ENCODE peak calls at places on chromosomes 13 and 19, in four cellular contexts. One of them, this sample, is unnamed.

GRCh38 chr13:19586904-19587634 is 25.7 kb upstream of the TPTE2 start:
- DNase-seq in OCI-LY7: peak; percentile 79
- DNase-seq in PC-3: peak; percentile 87
- DNase-seq in HCT116: no peak
- DNase-seq in this sample: no peak

GRCh38 chr19:38831142-38831605 is 420 bp downstream of the ECH1 start:
- DNase-seq in OCI-LY7: peak; percentile 62
- DNase-seq in PC-3: peak; percentile 91
- DNase-seq in HCT116: no peak
- DNase-seq in this sample: peak; percentile 56

GRCh38 chr13:53301449-53301848 is 272.8 kb downstream of the OLFM4 start:
- DNase-seq in OCI-LY7: no peak
- DNase-seq in PC-3: no peak
- DNase-seq in HCT116: no peak
- DNase-seq in this sample: no peak

GRCh38 chr13:48038763-48039162 is 1.2 kb downstream of the NUDT15 start:
- DNase-seq in OCI-LY7: peak; percentile 37
- DNase-seq in PC-3: peak; percentile 3
- DNase-seq in HCT116: no peak
- DNase-seq in this sample: peak; percentile 5

GRCh38 chr19:50198431-50199253 is 4.8 kb upstream of the MYH14 start:
- DNase-seq in OCI-LY7: no peak
- DNase-seq in PC-3: no peak
- DNase-seq in HCT116: no peak
- DNase-seq in this sample: no peak

GRCh38 chr13:109396266-109396665 is 390.1 kb downstream of the IRS2 start:
- DNase-seq in OCI-LY7: no peak
- DNase-seq in PC-3: no peak
- DNase-seq in HCT116: no peak
- DNase-seq in this sample: no peak

GRCh38 chr19:27746691-27747380 is 1466.1 kb downstream of the UQCRFS1 start:
- DNase-seq in OCI-LY7: no peak
- DNase-seq in PC-3: peak; percentile 12
- DNase-seq in HCT116: no peak
- DNase-seq in this sample: peak; percentile 66

GRCh38 chr13:111401755-111402154 is 81.3 kb downstream of the TEX29 start:
- DNase-seq in OCI-LY7: no peak
- DNase-seq in PC-3: no peak
- DNase-seq in HCT116: no peak
- DNase-seq in this sample: no peak

GRCh38 chr13:54965881-54966280 is 1937.3 kb downstream of the OLFM4 start:
- DNase-seq in OCI-LY7: no peak
- DNase-seq in PC-3: no peak
- DNase-seq in HCT116: no peak
- DNase-seq in this sample: no peak

GRCh38 chr19:7506385-7507328 is 9.2 kb upstream of the ZNF358 start:
- DNase-seq in OCI-LY7: peak; percentile 81
- DNase-seq in PC-3: peak; percentile 99
- DNase-seq in HCT116: peak; percentile 99
- DNase-seq in this sample: peak; percentile 91

GRCh38 chr19:3790941-3791340 is 4.8 kb upstream of the MATK start:
- DNase-seq in OCI-LY7: no peak
- DNase-seq in PC-3: no peak
- DNase-seq in HCT116: no peak
- DNase-seq in this sample: no peak
- TF ChIP-seq EZH2phosphoT487 in OCI-LY7: no peak
- TF ChIP-seq EZH2phosphoT487 in PC-3: no peak
- TF ChIP-seq EZH2phosphoT487 in HCT116: no peak
- TF ChIP-seq EZH2phosphoT487 in this sample: no peak

GRCh38 chr13:76019421-76020044 is 383.4 kb downstream of the LMO7 start:
- DNase-seq in OCI-LY7: peak; percentile 4
- DNase-seq in PC-3: peak; percentile 88
- DNase-seq in HCT116: peak; percentile 28
- DNase-seq in this sample: peak; percentile 79

GRCh38 chr13:76016799-76017198 is 380.7 kb downstream of the LMO7 start:
- DNase-seq in OCI-LY7: peak; percentile 11
- DNase-seq in PC-3: peak; percentile 67
- DNase-seq in HCT116: peak; percentile 35
- DNase-seq in this sample: peak; percentile 30

GRCh38 chr13:76017861-76018556 is 381.9 kb downstream of the LMO7 start:
- DNase-seq in OCI-LY7: no peak
- DNase-seq in PC-3: no peak
- DNase-seq in HCT116: no peak
- DNase-seq in this sample: no peak

GRCh38 chr13:76012091-76012721 is 376.1 kb downstream of the LMO7 start:
- DNase-seq in OCI-LY7: no peak
- DNase-seq in PC-3: peak; percentile 71
- DNase-seq in HCT116: no peak
- DNase-seq in this sample: no peak

GRCh38 chr13:76014618-76015315 is 378.6 kb downstream of the LMO7 start:
- DNase-seq in OCI-LY7: no peak
- DNase-seq in PC-3: peak; percentile 30
- DNase-seq in HCT116: no peak
- DNase-seq in this sample: no peak
- TF ChIP-seq EZH2phosphoT487 in OCI-LY7: no peak
- TF ChIP-seq EZH2phosphoT487 in PC-3: no peak
- TF ChIP-seq EZH2phosphoT487 in HCT116: no peak
- TF ChIP-seq EZH2phosphoT487 in this sample: no peak

GRCh38 chr13:114124921-114125320 is 7.5 kb downstream of the RASA3 start:
- DNase-seq in OCI-LY7: no peak
- DNase-seq in PC-3: peak; percentile 55
- DNase-seq in HCT116: no peak
- DNase-seq in this sample: no peak
- TF ChIP-seq EZH2phosphoT487 in OCI-LY7: no peak
- TF ChIP-seq EZH2phosphoT487 in PC-3: no peak
- TF ChIP-seq EZH2phosphoT487 in HCT116: no peak
- TF ChIP-seq EZH2phosphoT487 in this sample: no peak

GRCh38 chr19:45769821-45770191 is 754 bp upstream of the SIX5 start:
- DNase-seq in OCI-LY7: peak; percentile 70
- DNase-seq in PC-3: no peak
- DNase-seq in HCT116: no peak
- DNase-seq in this sample: peak; percentile 73
- TF ChIP-seq EZH2phosphoT487 in OCI-LY7: no peak
- TF ChIP-seq EZH2phosphoT487 in PC-3: no peak
- TF ChIP-seq EZH2phosphoT487 in HCT116: no peak
- TF ChIP-seq EZH2phosphoT487 in this sample: no peak

GRCh38 chr19:35168261-35168660 is 13.7 kb downstream of the FXYD5 start:
- DNase-seq in OCI-LY7: no peak
- DNase-seq in PC-3: peak; percentile 90
- DNase-seq in HCT116: no peak
- DNase-seq in this sample: no peak
- TF ChIP-seq EZH2phosphoT487 in OCI-LY7: no peak
- TF ChIP-seq EZH2phosphoT487 in PC-3: no peak
- TF ChIP-seq EZH2phosphoT487 in HCT116: no peak
- TF ChIP-seq EZH2phosphoT487 in this sample: no peak

GRCh38 chr19:15299568-15300409 is 32.5 kb downstream of the BRD4 start:
- DNase-seq in OCI-LY7: no peak
- DNase-seq in PC-3: no peak
- DNase-seq in HCT116: no peak
- DNase-seq in this sample: no peak
- TF ChIP-seq EZH2phosphoT487 in OCI-LY7: no peak
- TF ChIP-seq EZH2phosphoT487 in PC-3: no peak
- TF ChIP-seq EZH2phosphoT487 in HCT116: no peak
- TF ChIP-seq EZH2phosphoT487 in this sample: no peak

DNA sequence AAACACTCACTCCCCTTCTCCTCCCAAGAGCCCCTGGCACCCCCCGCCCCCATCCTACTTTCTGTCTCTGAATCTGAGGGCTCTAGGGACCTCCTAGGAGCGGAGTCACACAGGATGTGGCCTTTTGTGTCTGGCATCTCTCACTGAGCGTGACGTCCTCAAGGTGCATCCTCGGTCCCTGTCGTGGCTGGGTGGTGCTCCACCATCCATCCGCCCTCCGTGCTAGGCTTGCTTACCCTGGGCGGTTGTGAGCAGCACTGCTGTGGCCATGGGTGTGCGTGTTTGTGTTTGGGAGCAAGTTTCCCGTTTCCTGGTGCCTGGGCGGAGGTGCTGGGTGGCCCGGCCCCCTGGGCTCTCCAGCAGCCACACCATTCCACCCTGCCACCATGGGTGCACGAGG is 12.2 kb downstream of the PLEKHJ1 start:
- DNase-seq in OCI-LY7: peak; percentile 91
- DNase-seq in PC-3: no peak
- DNase-seq in HCT116: no peak
- DNase-seq in this sample: no peak
- TF ChIP-seq EZH2phosphoT487 in OCI-LY7: no peak
- TF ChIP-seq EZH2phosphoT487 in PC-3: no peak
- TF ChIP-seq EZH2phosphoT487 in HCT116: no peak
- TF ChIP-seq EZH2phosphoT487 in this sample: no peak

GRCh38 chr19:46616631-46617322 is 8.1 kb downstream of the PTGIR start:
- DNase-seq in OCI-LY7: peak; percentile 65
- DNase-seq in PC-3: peak; percentile 65
- DNase-seq in HCT116: peak; percentile 49
- DNase-seq in this sample: peak; percentile 83

GRCh38 chr19:46620267-46620666 is 4.6 kb downstream of the PTGIR start:
- DNase-seq in OCI-LY7: no peak
- DNase-seq in PC-3: no peak
- DNase-seq in HCT116: no peak
- DNase-seq in this sample: no peak

GRCh38 chr19:46615966-46616365 is 8.9 kb downstream of the PTGIR start:
- DNase-seq in OCI-LY7: no peak
- DNase-seq in PC-3: no peak
- DNase-seq in HCT116: no peak
- DNase-seq in this sample: no peak

GRCh38 chr19:46618670-46619231 is 6.1 kb downstream of the PTGIR start:
- DNase-seq in OCI-LY7: peak; percentile 34
- DNase-seq in PC-3: no peak
- DNase-seq in HCT116: no peak
- DNase-seq in this sample: no peak

DNA sequence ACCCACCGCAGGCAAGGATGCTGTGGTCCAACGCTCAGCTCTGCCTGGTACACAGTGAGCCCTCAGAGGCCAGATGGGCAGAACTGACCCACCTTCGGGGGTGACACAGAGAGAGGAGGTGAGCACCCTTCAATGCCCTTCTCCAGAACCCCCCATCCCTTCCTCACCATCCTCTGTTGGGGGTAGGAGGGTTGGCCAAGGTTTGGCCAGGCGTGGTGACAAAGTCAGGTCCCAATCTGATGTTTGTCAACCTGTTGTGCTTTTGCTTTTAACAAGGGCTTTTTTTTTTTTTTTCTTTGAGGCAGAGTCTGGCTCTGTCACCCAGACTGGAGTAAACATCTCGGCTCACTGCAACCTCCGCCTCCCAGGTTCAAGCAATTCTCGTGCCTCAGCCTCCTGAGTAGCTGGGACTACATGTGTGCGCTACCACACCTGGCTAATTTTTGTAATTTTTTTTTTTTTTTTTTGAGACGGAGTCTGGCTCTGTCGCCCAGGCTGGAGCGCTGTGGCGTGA is 7.3 kb downstream of the PTGIR start:
- DNase-seq in OCI-LY7: no peak
- DNase-seq in PC-3: no peak
- DNase-seq in HCT116: no peak
- DNase-seq in this sample: no peak
- TF ChIP-seq EZH2phosphoT487 in OCI-LY7: no peak
- TF ChIP-seq EZH2phosphoT487 in PC-3: no peak
- TF ChIP-seq EZH2phosphoT487 in HCT116: no peak
- TF ChIP-seq EZH2phosphoT487 in this sample: no peak

GRCh38 chr13:93298741-93299140 is 72.1 kb downstream of the GPC6 start:
- DNase-seq in OCI-LY7: no peak
- DNase-seq in PC-3: no peak
- DNase-seq in HCT116: no peak
- DNase-seq in this sample: no peak
- TF ChIP-seq EZH2phosphoT487 in OCI-LY7: no peak
- TF ChIP-seq EZH2phosphoT487 in PC-3: no peak
- TF ChIP-seq EZH2phosphoT487 in HCT116: no peak
- TF ChIP-seq EZH2phosphoT487 in this sample: no peak

GRCh38 chr19:33094504-33095067 is 13.6 kb downstream of the GPATCH1 start:
- DNase-seq in OCI-LY7: no peak
- DNase-seq in PC-3: peak; percentile 3
- DNase-seq in HCT116: no peak
- DNase-seq in this sample: no peak

GRCh38 chr19:33096005-33096404 is 15.0 kb downstream of the GPATCH1 start:
- DNase-seq in OCI-LY7: no peak
- DNase-seq in PC-3: no peak
- DNase-seq in HCT116: no peak
- DNase-seq in this sample: no peak

GRCh38 chr19:33093420-33094210 is 12.6 kb downstream of the GPATCH1 start:
- DNase-seq in OCI-LY7: no peak
- DNase-seq in PC-3: no peak
- DNase-seq in HCT116: no peak
- DNase-seq in this sample: no peak

GRCh38 chr19:33100894-33101644 is 20.1 kb downstream of the GPATCH1 start:
- DNase-seq in OCI-LY7: no peak
- DNase-seq in PC-3: peak; percentile 70
- DNase-seq in HCT116: no peak
- DNase-seq in this sample: no peak

GRCh38 chr19:33098023-33098652 is 17.2 kb downstream of the GPATCH1 start:
- DNase-seq in OCI-LY7: no peak
- DNase-seq in PC-3: peak; percentile 65
- DNase-seq in HCT116: no peak
- DNase-seq in this sample: no peak
- TF ChIP-seq EZH2phosphoT487 in OCI-LY7: no peak
- TF ChIP-seq EZH2phosphoT487 in PC-3: no peak
- TF ChIP-seq EZH2phosphoT487 in HCT116: no peak
- TF ChIP-seq EZH2phosphoT487 in this sample: no peak